ENCODE peak calls at places on chromosomes 6 and 20, in seven cellular contexts. G, L, X, Z, T, D and E are unnamed samples.

GRCh38 chr6:42104095-42104806 is 38.2 kb downstream of the C6orf132 start:
- DNase-seq in X (peak), D (peak), L (peak), G (peak), Z (no peak), T (peak), E (peak)

GRCh38 chr6:158457616-158458278 is 102.1 kb upstream of the TMEM181 start:
- DNase-seq in X (no peak), G (peak), L (no peak), D (no peak), Z (peak), T (no peak), E (peak)

GRCh38 chr6:161710698-161711097 is 436.8 kb upstream of the AGPAT4 start:
- DNase-seq in L (no peak), G (no peak), T (no peak), X (no peak), Z (no peak), D (no peak), E (no peak)

GRCh38 chr6:6834356-6835342 is 246.1 kb downstream of the LY86 start:
- DNase-seq in T (no peak), G (no peak), D (no peak), Z (no peak), X (no peak), L (no peak), E (no peak)

GRCh38 chr6:152004036-152004566 is 196.6 kb downstream of the ESR1 start:
- DNase-seq in G (peak), Z (peak), D (no peak), T (no peak), X (peak), L (no peak), E (no peak)

GRCh38 chr20:14337400-14338171 is at the start of gene FLRT3:
- DNase-seq in T (peak), L (peak), G (peak), X (peak), Z (peak), D (peak), E (peak)

GRCh38 chr6:37809144-37809543 is 10.4 kb upstream of the ZFAND3 start:
- DNase-seq in L (no peak), D (peak), T (peak), G (peak), X (no peak), Z (peak), E (no peak)

GRCh38 chr6:42227173-42227850 is 9.7 kb upstream of the MRPS10 start:
- DNase-seq in Z (no peak), L (no peak), T (no peak), G (no peak), D (no peak), X (no peak), E (no peak)

GRCh38 chr20:24948939-24949679 is at the start of gene CST7:
- DNase-seq in T (peak), L (peak), D (peak), X (no peak), Z (no peak), G (peak), E (no peak)

DNA sequence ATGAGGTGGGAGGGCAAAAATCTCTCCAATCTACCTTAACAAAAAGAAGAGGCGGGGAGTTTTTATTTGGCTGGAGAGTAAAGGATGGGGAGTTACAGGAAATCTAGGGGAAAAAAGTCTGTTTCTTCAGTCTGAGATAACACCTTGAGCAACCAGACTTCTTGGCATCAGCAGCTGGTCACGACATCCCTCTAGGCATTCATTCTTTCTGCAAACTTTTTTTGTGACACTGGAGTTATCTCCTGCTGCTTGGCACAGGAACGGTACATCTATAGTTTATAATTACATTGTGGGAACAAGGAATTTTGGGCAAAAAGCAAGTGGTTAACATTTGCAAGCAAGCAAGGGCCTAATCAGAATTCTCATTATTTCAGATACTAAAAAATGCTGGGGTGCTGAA is 50.6 kb upstream of the IFNGR1 start:
- DNase-seq in Z (no peak), G (no peak), X (no peak), T (no peak), D (no peak), L (no peak), E (no peak)
- H3K4me3 ChIP-seq in Z (no peak), G (no peak), X (no peak), T (no peak), D (no peak), L (no peak), E (no peak)

DNA sequence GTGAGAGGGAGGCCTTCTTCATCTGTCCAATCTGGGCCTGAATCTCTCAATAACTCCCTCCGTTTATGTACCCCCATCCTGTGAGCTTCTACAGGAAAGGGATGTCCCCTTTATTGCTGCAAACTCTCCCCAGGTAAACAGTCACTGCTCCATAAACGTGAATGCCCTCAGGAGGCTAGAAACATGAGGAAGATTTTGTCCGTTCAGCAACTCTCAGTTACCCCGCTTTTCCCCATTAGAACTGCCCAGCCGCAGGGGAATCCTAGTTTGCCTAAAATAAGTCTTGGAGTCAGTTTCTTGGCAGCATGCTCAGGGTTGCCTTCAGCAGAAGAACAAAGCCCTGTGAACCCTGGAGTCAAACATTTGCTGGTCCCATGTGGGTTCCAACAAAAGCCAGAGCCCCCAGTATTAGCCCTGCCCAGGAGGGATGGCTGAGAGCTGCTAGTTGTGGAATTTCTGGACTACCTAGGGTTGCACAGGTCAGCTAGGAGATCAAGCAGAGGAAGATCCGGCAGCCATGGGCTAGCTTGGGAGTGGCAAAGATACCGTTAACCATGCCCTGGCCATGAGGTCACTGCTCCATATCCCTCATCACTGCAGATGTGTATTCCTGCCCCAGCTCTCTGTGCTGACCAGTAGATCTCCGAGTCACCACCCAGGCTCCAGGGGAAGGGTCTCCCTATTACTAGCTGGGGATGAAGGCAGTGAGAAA is 640 bp downstream of the LRRN4 start:
- DNase-seq in X (no peak), G (no peak), Z (no peak), L (no peak), T (no peak), D (no peak), E (no peak)
- H3K4me3 ChIP-seq in X (no peak), G (no peak), Z (no peak), L (no peak), T (no peak), D (no peak), E (peak)

GRCh38 chr6:159970659-159971063 is 1.8 kb downstream of the IGF2R start:
- DNase-seq in G (no peak), X (no peak), Z (no peak), L (no peak), D (no peak), T (no peak), E (no peak)

GRCh38 chr6:159969921-159970320 is 1.0 kb downstream of the IGF2R start:
- DNase-seq in L (peak), D (peak), Z (peak), X (peak), T (peak), G (peak), E (peak)

GRCh38 chr6:159973406-159973805 is 4.5 kb downstream of the IGF2R start:
- DNase-seq in D (no peak), Z (no peak), G (no peak), X (no peak), L (no peak), T (no peak), E (no peak)

GRCh38 chr6:159972506-159973268 is 3.8 kb downstream of the IGF2R start:
- DNase-seq in X (no peak), T (no peak), G (no peak), Z (no peak), L (no peak), D (no peak), E (no peak)

DNA sequence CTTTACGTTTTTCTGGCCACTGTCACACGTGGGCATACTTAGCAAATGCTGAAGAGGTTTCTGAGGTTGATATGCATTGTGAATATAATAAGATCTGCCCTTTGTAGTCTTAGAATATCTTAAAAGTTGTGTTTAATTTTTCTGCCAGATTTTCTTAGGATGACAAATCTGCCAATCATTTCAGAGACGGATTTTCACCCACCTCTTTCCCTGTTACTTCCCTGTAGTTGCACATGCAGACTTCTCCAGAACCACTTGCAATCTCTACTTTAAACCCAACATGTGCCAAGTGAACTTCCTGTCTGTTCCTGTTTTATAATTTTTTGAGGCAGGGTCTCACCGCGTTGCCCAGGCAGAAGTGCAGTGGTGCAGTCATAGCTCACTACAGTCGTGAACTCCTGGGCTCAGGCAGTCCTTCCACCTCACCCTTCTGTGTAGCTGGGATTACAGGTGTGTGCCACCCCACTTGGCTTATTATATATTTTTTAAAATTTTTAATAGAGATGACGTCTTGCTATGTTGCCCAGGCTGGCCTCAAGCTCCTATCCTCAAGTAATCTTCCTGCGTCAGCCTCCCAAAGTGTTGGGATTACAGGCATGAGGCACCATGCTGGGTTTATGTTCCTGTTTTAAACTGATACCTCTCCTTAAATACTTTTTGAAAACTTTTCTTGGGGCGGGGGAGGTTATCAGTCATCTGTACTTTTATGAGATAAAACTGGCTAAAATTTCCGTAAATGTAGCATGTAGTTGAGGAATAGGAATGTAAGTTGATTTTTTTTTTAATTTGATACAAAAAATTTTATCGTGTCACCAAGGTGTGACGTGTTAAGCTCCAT is 2.7 kb downstream of the IGF2R start:
- DNase-seq in Z (no peak), D (no peak), X (no peak), G (no peak), L (no peak), T (no peak), E (no peak)
- H3K4me3 ChIP-seq in Z (no peak), D (no peak), X (no peak), G (no peak), L (no peak), T (no peak), E (no peak)

DNA sequence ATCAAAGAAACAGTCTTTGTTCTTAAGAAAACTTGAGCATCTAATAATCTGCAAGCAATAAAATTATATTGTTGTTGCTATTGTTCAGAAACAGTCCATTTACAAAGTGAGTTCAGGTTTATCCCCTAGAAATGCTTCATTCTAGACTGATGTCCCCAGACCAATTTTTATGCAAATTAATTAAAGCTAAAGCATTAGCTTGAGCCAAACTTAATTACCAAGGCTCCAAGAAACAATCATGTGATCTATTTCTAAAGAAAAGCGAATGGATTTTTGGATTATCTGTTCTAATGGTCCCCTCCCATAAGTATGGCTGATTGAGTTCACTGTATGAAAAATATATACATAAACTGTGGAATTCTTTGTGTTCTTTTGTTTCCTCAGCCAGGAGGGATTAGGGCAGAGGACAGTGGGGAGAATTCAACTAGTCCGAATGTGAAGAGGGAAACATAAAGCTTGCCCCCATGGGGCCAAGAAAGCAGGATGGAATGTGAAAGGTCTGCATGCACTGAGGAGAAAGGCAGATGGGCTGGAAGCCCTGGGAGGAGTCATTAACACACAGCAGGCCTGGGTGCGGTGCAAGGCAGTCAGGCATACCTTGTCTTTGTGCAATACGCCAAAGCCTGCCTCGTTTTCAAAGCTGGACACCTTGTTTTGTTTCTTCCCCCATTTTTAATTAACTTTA is 597.1 kb downstream of the KIF16B start:
- DNase-seq in G (no peak), D (no peak), Z (no peak), L (no peak), T (no peak), X (no peak), E (no peak)
- H3K4me3 ChIP-seq in G (no peak), D (no peak), Z (no peak), L (no peak), T (no peak), X (no peak), E (no peak)

DNA sequence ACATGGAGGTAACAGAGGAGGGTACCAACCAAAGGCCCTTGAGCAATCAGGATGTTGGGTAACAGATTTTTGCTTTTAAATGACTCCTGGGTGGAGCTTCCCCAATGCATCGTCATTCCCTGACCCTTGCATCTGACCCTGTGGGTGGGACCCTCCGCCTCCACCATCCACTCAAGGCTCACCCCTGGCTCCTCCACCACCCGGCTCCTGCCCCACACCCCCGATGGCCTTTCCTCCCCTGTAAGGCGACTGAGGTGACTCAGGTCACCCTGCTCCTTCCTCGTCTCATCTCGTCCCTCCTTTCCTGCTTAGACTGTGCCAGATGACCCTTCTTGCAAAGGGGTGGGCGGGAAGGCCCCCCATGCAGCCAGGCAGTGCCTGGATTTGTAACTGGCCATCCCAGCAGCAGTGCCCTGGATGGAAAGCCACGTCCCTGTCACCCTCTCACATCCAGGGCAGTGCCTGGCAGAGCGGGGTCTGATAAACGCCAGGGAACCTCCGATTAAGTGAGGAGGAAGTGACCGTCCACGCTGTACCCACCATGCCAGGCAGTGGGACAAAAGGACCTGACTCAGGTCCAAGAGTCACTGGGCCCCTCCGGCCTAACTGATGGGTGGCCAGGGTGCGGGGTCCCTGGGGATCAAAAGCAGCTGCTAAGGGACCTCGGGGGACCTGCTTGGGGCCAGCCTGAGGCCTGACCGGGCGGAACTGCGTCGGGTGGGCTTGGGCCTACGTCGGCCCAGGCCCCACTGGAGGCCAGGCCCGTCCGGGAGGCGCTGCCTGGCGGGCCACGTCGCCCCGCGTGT is 624 bp upstream of the NPEPL1 start:
- DNase-seq in X (peak), Z (peak), G (peak), L (peak), D (peak), T (peak), E (peak)
- H3K4me3 ChIP-seq in X (no peak), Z (peak), G (no peak), L (no peak), D (peak), T (peak), E (no peak)

DNA sequence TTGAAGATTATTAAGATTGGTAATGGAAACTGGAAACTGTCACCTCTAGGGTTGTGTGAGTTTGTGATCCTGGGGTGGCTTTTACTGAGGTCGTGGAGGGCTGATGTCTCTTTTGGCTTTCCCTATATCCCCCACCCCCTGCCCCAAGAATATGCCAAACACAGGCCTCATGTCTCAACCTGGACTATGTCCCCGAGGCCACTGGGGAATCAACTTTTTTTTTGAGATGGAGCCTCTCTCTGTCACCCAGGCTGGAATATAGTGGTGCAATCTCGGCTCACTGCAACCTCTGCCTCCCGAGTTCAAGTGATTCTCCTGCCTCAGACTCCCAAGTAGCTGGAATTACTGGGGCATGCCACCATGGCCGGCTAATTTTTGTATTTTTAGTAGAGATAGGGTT is 83.3 kb upstream of the RALGAPA2 start:
- DNase-seq in X (no peak), G (no peak), T (peak), Z (no peak), D (no peak), L (no peak), E (no peak)
- H3K4me3 ChIP-seq in X (no peak), G (no peak), T (no peak), Z (no peak), D (no peak), L (no peak), E (no peak)

DNA sequence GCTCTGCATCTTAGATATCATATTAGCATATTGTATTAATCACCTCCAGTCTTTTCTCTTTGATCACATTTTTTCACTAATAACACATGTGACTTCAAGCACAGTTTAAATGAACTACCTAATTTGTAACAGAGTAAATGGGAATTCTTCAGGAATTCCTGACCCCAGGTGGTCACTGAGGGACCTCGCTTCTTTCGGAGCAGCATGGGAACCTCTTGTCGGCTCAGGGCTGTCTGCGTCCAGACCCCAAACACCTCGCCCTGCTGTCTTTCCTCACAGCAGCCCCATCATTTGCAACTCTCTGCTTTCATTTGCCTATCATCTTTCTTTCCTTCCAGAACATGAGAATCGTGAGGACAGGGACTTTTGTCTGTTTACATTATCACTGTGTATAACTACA is 103.4 kb downstream of the DACT2 start:
- DNase-seq in L (no peak), D (no peak), G (no peak), T (no peak), X (no peak), Z (no peak), E (no peak)
- H3K4me3 ChIP-seq in L (no peak), D (no peak), G (no peak), T (no peak), X (no peak), Z (no peak), E (no peak)

GRCh38 chr6:104956663-104957294 is at the start of gene LIN28B:
- DNase-seq in L (no peak), T (no peak), D (no peak), Z (no peak), G (no peak), X (no peak), E (peak)

GRCh38 chr6:104957301-104958177 is 632 bp downstream of the LIN28B start:
- DNase-seq in T (no peak), G (no peak), X (no peak), D (no peak), Z (no peak), L (no peak), E (peak)

GRCh38 chr6:104955491-104955890 is 1.4 kb upstream of the LIN28B start:
- DNase-seq in Z (no peak), D (no peak), T (no peak), X (no peak), G (no peak), L (no peak), E (no peak)

GRCh38 chr6:104954091-104954797 is 2.7 kb upstream of the LIN28B start:
- DNase-seq in X (no peak), Z (no peak), T (no peak), D (no peak), G (no peak), L (no peak), E (no peak)

DNA sequence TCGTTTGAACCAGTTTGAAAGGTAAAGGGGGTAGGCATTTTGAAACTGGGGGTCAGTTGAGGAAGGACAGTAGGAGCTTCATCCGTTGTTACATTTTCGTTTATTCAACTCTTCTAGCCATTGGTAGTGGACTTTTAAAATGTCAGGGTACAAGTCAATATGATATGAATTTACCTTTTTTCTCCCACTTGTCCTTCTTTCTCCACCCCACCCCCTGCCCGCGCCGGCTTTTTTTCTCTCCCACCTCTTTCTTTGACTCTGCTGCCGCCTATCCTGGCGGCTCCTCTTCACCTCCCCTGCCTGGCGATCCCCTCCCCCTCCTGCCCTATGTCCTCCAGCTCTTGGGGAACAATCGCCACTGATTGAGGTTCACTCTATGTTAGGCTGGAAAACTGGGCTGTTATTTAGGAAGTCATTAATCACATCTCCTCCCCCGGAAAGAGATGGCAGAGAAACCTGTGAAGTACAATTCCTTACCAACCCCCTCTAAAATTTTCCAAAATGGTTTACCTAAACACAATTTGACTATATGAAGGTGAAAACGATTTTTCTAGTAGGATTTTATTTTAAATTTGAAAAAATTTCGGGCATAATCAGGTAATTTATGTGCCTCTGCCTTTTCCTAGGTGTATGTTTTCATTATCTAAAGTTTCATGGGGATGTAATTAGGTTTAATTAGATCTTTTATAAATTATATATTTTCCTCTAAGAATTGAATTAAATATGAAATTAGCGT is 812 bp upstream of the LIN28B start:
- DNase-seq in G (no peak), X (no peak), T (no peak), D (no peak), Z (no peak), L (no peak), E (peak)
- H3K4me3 ChIP-seq in G (no peak), X (peak), T (no peak), D (no peak), Z (no peak), L (no peak), E (no peak)